ENCODE peak calls at places on chromosomes 3 and 15, in seven cellular contexts. One of them, this sample, is unnamed.

GRCh38 chr3:114624676-114625181 is 330.9 kb downstream of the TIGIT start:
- DNase-seq in IMR-90: peak
- DNase-seq in lower leg skin: peak
- DNase-seq in GM12892: no peak
- DNase-seq in body of pancreas: peak
- DNase-seq in heart left ventricle: peak
- DNase-seq in testis: peak
- DNase-seq in this sample: peak

GRCh38 chr15:59798605-59798917 is 109.4 kb upstream of the BNIP2 start:
- DNase-seq in lower leg skin: no peak
- DNase-seq in body of pancreas: no peak
- DNase-seq in IMR-90: no peak
- DNase-seq in heart left ventricle: no peak
- DNase-seq in testis: no peak
- DNase-seq in GM12892: no peak
- DNase-seq in this sample: no peak

GRCh38 chr15:71732636-71733035 is 77.7 kb upstream of the NR2E3 start:
- DNase-seq in body of pancreas: no peak
- DNase-seq in IMR-90: no peak
- DNase-seq in heart left ventricle: no peak
- DNase-seq in testis: no peak
- DNase-seq in lower leg skin: no peak
- DNase-seq in GM12892: no peak
- DNase-seq in this sample: no peak

GRCh38 chr15:34147371-34148140 is 45.7 kb downstream of the PGBD4 start:
- DNase-seq in IMR-90: peak
- DNase-seq in testis: no peak
- DNase-seq in heart left ventricle: no peak
- DNase-seq in GM12892: no peak
- DNase-seq in lower leg skin: no peak
- DNase-seq in body of pancreas: no peak
- DNase-seq in this sample: no peak

GRCh38 chr3:71723452-71724170 is 1.6 kb downstream of the EIF4E3 start:
- DNase-seq in lower leg skin: no peak
- DNase-seq in testis: no peak
- DNase-seq in heart left ventricle: no peak
- DNase-seq in body of pancreas: no peak
- DNase-seq in IMR-90: no peak
- DNase-seq in GM12892: peak
- DNase-seq in this sample: no peak

GRCh38 chr15:68389041-68389930 is 42.7 kb downstream of the ITGA11 start:
- DNase-seq in body of pancreas: no peak
- DNase-seq in testis: no peak
- DNase-seq in heart left ventricle: no peak
- DNase-seq in IMR-90: no peak
- DNase-seq in GM12892: no peak
- DNase-seq in lower leg skin: peak
- DNase-seq in this sample: no peak

GRCh38 chr3:58175429-58176184 is 35.2 kb downstream of the DNASE1L3 start:
- DNase-seq in GM12892: no peak
- DNase-seq in lower leg skin: no peak
- DNase-seq in heart left ventricle: no peak
- DNase-seq in testis: peak
- DNase-seq in IMR-90: peak
- DNase-seq in body of pancreas: peak
- DNase-seq in this sample: peak

GRCh38 chr15:64532921-64533320 is 72.5 kb downstream of the ZNF609 start:
- DNase-seq in testis: no peak
- DNase-seq in IMR-90: no peak
- DNase-seq in heart left ventricle: no peak
- DNase-seq in body of pancreas: no peak
- DNase-seq in GM12892: no peak
- DNase-seq in lower leg skin: no peak
- DNase-seq in this sample: no peak

GRCh38 chr3:90031121-90031520 is 923.7 kb downstream of the EPHA3 start:
- DNase-seq in IMR-90: no peak
- DNase-seq in testis: no peak
- DNase-seq in heart left ventricle: no peak
- DNase-seq in lower leg skin: no peak
- DNase-seq in body of pancreas: no peak
- DNase-seq in GM12892: no peak
- DNase-seq in this sample: no peak

GRCh38 chr3:175224051-175224450 is 364.9 kb downstream of the NAALADL2 start:
- DNase-seq in GM12892: no peak
- DNase-seq in heart left ventricle: peak
- DNase-seq in IMR-90: no peak
- DNase-seq in testis: peak
- DNase-seq in lower leg skin: no peak
- DNase-seq in body of pancreas: peak
- DNase-seq in this sample: no peak

GRCh38 chr3:37500518-37500917 is 326.1 kb upstream of the LRRFIP2 start:
- DNase-seq in testis: no peak
- DNase-seq in IMR-90: no peak
- DNase-seq in body of pancreas: no peak
- DNase-seq in GM12892: no peak
- DNase-seq in heart left ventricle: no peak
- DNase-seq in lower leg skin: no peak
- DNase-seq in this sample: no peak

GRCh38 chr3:14375192-14375591 is 27.2 kb upstream of the SLC6A6 start:
- DNase-seq in IMR-90: no peak
- DNase-seq in testis: no peak
- DNase-seq in heart left ventricle: no peak
- DNase-seq in body of pancreas: no peak
- DNase-seq in GM12892: no peak
- DNase-seq in lower leg skin: no peak
- DNase-seq in this sample: no peak

GRCh38 chr15:90880381-90881145 is 3.7 kb upstream of the FES start:
- DNase-seq in heart left ventricle: peak
- DNase-seq in IMR-90: no peak
- DNase-seq in testis: no peak
- DNase-seq in lower leg skin: no peak
- DNase-seq in GM12892: no peak
- DNase-seq in body of pancreas: no peak
- DNase-seq in this sample: no peak

GRCh38 chr15:101613130-101614000 is 38.8 kb downstream of the TM2D3 start:
- DNase-seq in testis: peak
- DNase-seq in body of pancreas: peak
- DNase-seq in GM12892: no peak
- DNase-seq in IMR-90: peak
- DNase-seq in lower leg skin: no peak
- DNase-seq in heart left ventricle: peak
- DNase-seq in this sample: no peak

GRCh38 chr15:39990706-39991105 is 48.3 kb downstream of the SRP14 start:
- DNase-seq in heart left ventricle: no peak
- DNase-seq in testis: no peak
- DNase-seq in GM12892: no peak
- DNase-seq in body of pancreas: no peak
- DNase-seq in IMR-90: no peak
- DNase-seq in lower leg skin: no peak
- DNase-seq in this sample: no peak

GRCh38 chr3:182212479-182213076 is 500.9 kb downstream of the SOX2 start:
- DNase-seq in GM12892: no peak
- DNase-seq in lower leg skin: no peak
- DNase-seq in testis: no peak
- DNase-seq in body of pancreas: peak
- DNase-seq in IMR-90: peak
- DNase-seq in heart left ventricle: no peak
- DNase-seq in this sample: no peak

GRCh38 chr15:29225534-29226224 is 43.9 kb downstream of the NSMCE3 start:
- DNase-seq in body of pancreas: no peak
- DNase-seq in GM12892: no peak
- DNase-seq in testis: peak
- DNase-seq in lower leg skin: no peak
- DNase-seq in IMR-90: no peak
- DNase-seq in heart left ventricle: no peak
- DNase-seq in this sample: no peak

GRCh38 chr15:41284425-41285177 is 47.8 kb downstream of the OIP5 start:
- DNase-seq in testis: peak
- DNase-seq in IMR-90: no peak
- DNase-seq in heart left ventricle: no peak
- DNase-seq in GM12892: no peak
- DNase-seq in body of pancreas: peak
- DNase-seq in lower leg skin: peak
- DNase-seq in this sample: peak

GRCh38 chr3:161567962-161568361 is 71.4 kb downstream of the OTOL1 start:
- DNase-seq in IMR-90: no peak
- DNase-seq in GM12892: no peak
- DNase-seq in body of pancreas: no peak
- DNase-seq in testis: no peak
- DNase-seq in heart left ventricle: no peak
- DNase-seq in lower leg skin: no peak
- DNase-seq in this sample: no peak

GRCh38 chr3:9098716-9099675 is 135.7 kb upstream of the RAD18 start:
- DNase-seq in body of pancreas: no peak
- DNase-seq in GM12892: no peak
- DNase-seq in testis: no peak
- DNase-seq in heart left ventricle: no peak
- DNase-seq in lower leg skin: peak
- DNase-seq in IMR-90: no peak
- DNase-seq in this sample: no peak

GRCh38 chr3:59424268-59425010 is 374.6 kb upstream of the CFAP20DC start:
- DNase-seq in heart left ventricle: no peak
- DNase-seq in testis: no peak
- DNase-seq in body of pancreas: no peak
- DNase-seq in GM12892: no peak
- DNase-seq in IMR-90: peak
- DNase-seq in lower leg skin: no peak
- DNase-seq in this sample: no peak

GRCh38 chr3:147758786-147759185 is 349.6 kb downstream of the ZIC1 start:
- DNase-seq in heart left ventricle: no peak
- DNase-seq in IMR-90: no peak
- DNase-seq in GM12892: no peak
- DNase-seq in lower leg skin: no peak
- DNase-seq in body of pancreas: no peak
- DNase-seq in testis: no peak
- DNase-seq in this sample: no peak

DNA sequence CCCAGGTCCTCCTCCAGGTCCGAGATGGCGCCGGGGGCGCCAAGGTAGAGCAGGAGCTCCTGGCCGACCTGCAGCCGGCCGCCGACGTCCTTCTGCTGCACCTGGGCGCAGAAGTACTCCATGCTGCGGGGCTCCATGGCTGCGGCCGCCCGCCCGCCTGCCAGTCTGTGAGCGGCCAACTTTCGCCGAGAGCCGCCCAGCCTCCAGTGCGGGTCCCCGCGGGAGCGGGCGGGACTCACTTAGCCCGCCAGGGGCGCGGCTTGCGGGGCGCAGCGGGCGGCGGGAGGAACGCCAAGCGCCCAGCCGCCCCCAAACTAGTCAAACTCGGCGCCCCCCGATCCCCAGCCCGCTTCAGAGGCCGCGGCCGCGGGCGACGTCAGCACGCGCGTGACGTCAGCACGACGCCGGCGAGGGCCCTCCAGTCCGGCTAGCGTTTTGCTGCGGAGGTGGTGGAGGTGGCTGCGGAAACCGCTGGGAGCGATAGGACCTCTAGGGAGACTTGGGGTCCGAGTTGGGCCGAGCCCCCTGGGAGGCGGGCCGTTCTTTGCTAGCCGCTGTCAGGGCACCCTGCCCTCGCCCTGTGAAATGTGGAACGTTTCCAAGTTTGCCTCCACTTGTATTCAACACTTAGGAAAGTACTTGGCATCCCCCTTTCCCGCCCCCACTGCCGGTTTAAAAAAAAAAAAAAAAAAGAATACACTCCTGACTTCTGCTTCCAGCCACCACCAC is at the start of gene CLASP2:
- DNase-seq in heart left ventricle: peak
- DNase-seq in testis: peak
- DNase-seq in GM12892: peak
- DNase-seq in body of pancreas: peak
- DNase-seq in lower leg skin: peak
- DNase-seq in IMR-90: peak
- DNase-seq in this sample: peak
- TF ChIP-seq POLR2A in heart left ventricle: peak
- TF ChIP-seq POLR2A in testis: peak
- TF ChIP-seq POLR2A in GM12892: peak
- TF ChIP-seq POLR2A in body of pancreas: peak
- TF ChIP-seq POLR2A in lower leg skin: no peak
- TF ChIP-seq POLR2A in IMR-90: peak
- TF ChIP-seq POLR2A in this sample: peak

DNA sequence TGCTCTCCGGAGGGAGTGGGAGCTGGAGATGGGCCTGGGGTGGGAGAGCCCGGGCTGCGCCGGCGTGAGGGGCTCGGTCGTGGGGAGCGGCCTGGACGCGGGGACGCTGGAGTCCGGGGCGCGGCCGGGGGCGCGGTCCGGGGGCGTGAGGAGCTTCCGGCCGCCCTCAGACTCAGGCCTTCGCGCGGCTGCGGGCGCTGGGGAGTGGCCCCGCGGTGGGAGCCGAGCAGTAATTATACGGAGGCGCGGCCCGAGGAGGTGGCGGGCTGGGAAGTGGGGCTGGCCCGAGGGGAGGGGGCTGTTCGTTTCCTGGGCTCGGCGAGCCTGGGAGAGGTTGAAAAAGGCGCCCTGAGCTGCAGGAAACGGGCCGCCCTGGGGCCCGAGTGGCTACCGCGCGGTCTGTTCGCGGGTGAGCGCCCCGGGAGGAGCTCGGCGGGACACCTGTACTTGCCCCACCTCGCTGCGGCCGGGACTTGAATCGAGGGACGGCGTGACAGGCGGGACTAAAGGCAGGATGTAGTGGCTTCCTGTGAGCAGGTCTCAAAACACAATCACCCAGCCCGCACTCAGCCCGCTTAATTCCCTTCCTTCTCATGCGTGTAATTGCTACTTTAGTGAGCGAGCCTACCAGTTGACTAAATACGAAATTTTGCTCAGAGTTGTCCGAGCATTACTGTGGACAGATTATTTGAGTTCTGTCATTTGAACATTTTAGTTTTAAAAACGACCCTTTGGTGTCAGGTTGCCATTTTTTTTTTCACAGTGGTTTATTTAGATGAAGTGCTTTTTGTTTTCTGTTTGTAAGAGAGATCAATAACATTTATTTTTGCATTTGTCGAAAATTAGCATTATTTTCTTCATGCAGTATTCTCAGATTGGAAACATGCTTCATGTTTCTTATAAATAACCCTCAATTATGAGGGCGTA is 855 bp downstream of the RASA2 start:
- DNase-seq in testis: peak
- DNase-seq in GM12892: peak
- DNase-seq in IMR-90: peak
- DNase-seq in lower leg skin: peak
- DNase-seq in heart left ventricle: peak
- DNase-seq in body of pancreas: peak
- DNase-seq in this sample: peak
- TF ChIP-seq POLR2A in testis: no peak
- TF ChIP-seq POLR2A in GM12892: peak
- TF ChIP-seq POLR2A in IMR-90: no peak
- TF ChIP-seq POLR2A in lower leg skin: no peak
- TF ChIP-seq POLR2A in heart left ventricle: peak
- TF ChIP-seq POLR2A in body of pancreas: peak
- TF ChIP-seq POLR2A in this sample: no peak

GRCh38 chr3:136751259-136752045 is 726 bp downstream of the STAG1 start:
- DNase-seq in body of pancreas: peak
- DNase-seq in testis: peak
- DNase-seq in IMR-90: peak
- DNase-seq in GM12892: peak
- DNase-seq in heart left ventricle: peak
- DNase-seq in lower leg skin: peak
- DNase-seq in this sample: peak
- TF ChIP-seq POLR2A in body of pancreas: peak
- TF ChIP-seq POLR2A in testis: no peak
- TF ChIP-seq POLR2A in IMR-90: peak
- TF ChIP-seq POLR2A in GM12892: no peak
- TF ChIP-seq POLR2A in heart left ventricle: no peak
- TF ChIP-seq POLR2A in lower leg skin: no peak
- TF ChIP-seq POLR2A in this sample: peak

GRCh38 chr15:75661041-75661778 is 13.5 kb downstream of the SNX33 start:
- DNase-seq in heart left ventricle: peak
- DNase-seq in lower leg skin: peak
- DNase-seq in body of pancreas: peak
- DNase-seq in testis: peak
- DNase-seq in GM12892: no peak
- DNase-seq in IMR-90: peak
- DNase-seq in this sample: no peak
- TF ChIP-seq POLR2A in heart left ventricle: no peak
- TF ChIP-seq POLR2A in lower leg skin: no peak
- TF ChIP-seq POLR2A in body of pancreas: peak
- TF ChIP-seq POLR2A in testis: no peak
- TF ChIP-seq POLR2A in GM12892: no peak
- TF ChIP-seq POLR2A in IMR-90: peak
- TF ChIP-seq POLR2A in this sample: no peak